ENCODE peak calls at places on chromosomes 16 and 17, in six cellular contexts. F is neuronal stem cell, V is IMR-90, C is mesendoderm, Z is trophoblast cell, O is H1. R is an unnamed sample.
A peak's percentile ranks its signal among the peaks of the same experiment; 100 is the strongest.

GRCh38 chr17:43356999-43357398 is 41.8 kb upstream of the ARL4D start:
- DNase-seq in O (no peak), F (no peak), Z (peak; percentile 82), C (no peak), V (peak; percentile 96), R (peak; percentile 72)

GRCh38 chr17:19876524-19877161 is 8.9 kb upstream of the ULK2 start:
- DNase-seq in O (no peak), F (no peak), V (no peak), Z (peak; percentile 16), C (no peak), R (no peak)

GRCh38 chr17:63688396-63689020 is 11.4 kb downstream of the LIMD2 start:
- DNase-seq in C (no peak), O (no peak), F (no peak), V (no peak), Z (no peak), R (no peak)

GRCh38 chr16:10964039-10964890 is 19.9 kb downstream of the CLEC16A start:
- DNase-seq in F (peak; percentile 79), C (peak; percentile 79), Z (peak; percentile 88), O (no peak), V (peak; percentile 86), R (peak; percentile 89)

GRCh38 chr17:69339937-69340336 is 13.0 kb upstream of the ABCA5 start:
- DNase-seq in O (no peak), V (no peak), C (no peak), Z (no peak), F (no peak), R (no peak)

GRCh38 chr17:12078791-12079190 is 58.1 kb downstream of the MAP2K4 start:
- DNase-seq in C (peak; percentile 18), V (peak; percentile 83), O (no peak), F (no peak), Z (peak; percentile 33), R (peak; percentile 75)

GRCh38 chr17:70033165-70033564 is 41.9 kb upstream of the KCNJ16 start:
- DNase-seq in V (no peak), O (no peak), C (no peak), Z (no peak), F (no peak), R (no peak)

GRCh38 chr16:68978303-68978954 is 127.0 kb upstream of the HAS3 start:
- DNase-seq in F (no peak), O (no peak), C (no peak), Z (peak; percentile 41), V (peak; percentile 28), R (peak; percentile 40)

GRCh38 chr16:57258226-57258909 is 13.3 kb downstream of the ARL2BP start:
- DNase-seq in O (no peak), Z (no peak), V (no peak), F (no peak), C (no peak), R (no peak)

GRCh38 chr16:82845076-82845475 is 218.3 kb downstream of the CDH13 start:
- DNase-seq in Z (no peak), C (no peak), V (no peak), F (no peak), O (no peak), R (no peak)

GRCh38 chr16:57196276-57196675 is 10.1 kb downstream of the RSPRY1 start:
- DNase-seq in F (no peak), C (no peak), V (no peak), Z (no peak), O (no peak), R (no peak)

GRCh38 chr16:24988593-24989338 is 26.4 kb downstream of the ARHGAP17 start:
- DNase-seq in O (no peak), Z (peak; percentile 91), V (peak; percentile 76), F (no peak), C (peak; percentile 34), R (peak; percentile 68)

GRCh38 chr17:80694085-80694991 is 149.7 kb downstream of the RPTOR start:
- DNase-seq in Z (no peak), F (no peak), C (no peak), O (no peak), V (no peak), R (no peak)

GRCh38 chr17:47299239-47299910 is 24.4 kb upstream of the EFCAB13 start:
- DNase-seq in Z (no peak), V (no peak), O (no peak), F (no peak), C (no peak), R (no peak)

GRCh38 chr17:2485543-2485942 is 26.1 kb downstream of the METTL16 start:
- DNase-seq in F (no peak), C (no peak), O (no peak), Z (peak; percentile 87), V (no peak), R (no peak)

GRCh38 chr16:73813523-73813922 is 483.1 kb upstream of the PSMD7 start:
- DNase-seq in O (no peak), V (no peak), Z (no peak), C (no peak), F (no peak), R (no peak)

GRCh38 chr17:7956208-7956965 is 24.4 kb downstream of the CNTROB start:
- DNase-seq in Z (no peak), C (peak; percentile 22), O (no peak), F (no peak), V (peak; percentile 12), R (peak; percentile 28)

GRCh38 chr17:37848690-37849616 is 75.3 kb upstream of the TBC1D3K start:
- DNase-seq in O (no peak), C (peak; percentile 77), F (no peak), V (peak; percentile 96), Z (peak; percentile 56), R (peak; percentile 99)

GRCh38 chr16:77896357-77896972 is 108.1 kb downstream of the VAT1L start:
- DNase-seq in O (no peak), Z (no peak), V (no peak), F (no peak), C (peak; percentile 36), R (peak; percentile 78)

GRCh38 chr17:6374761-6375312 is 60.1 kb downstream of the AIPL1 start:
- DNase-seq in C (peak; percentile 49), V (peak; percentile 61), Z (no peak), O (no peak), F (peak; percentile 52), R (peak; percentile 90)

GRCh38 chr17:72654746-72655145 is 437.7 kb downstream of the SLC39A11 start:
- DNase-seq in C (no peak), F (no peak), O (no peak), V (no peak), Z (no peak), R (no peak)

GRCh38 chr17:71505200-71505599 is 615.6 kb upstream of the SOX9 start:
- DNase-seq in C (peak; percentile 14), Z (peak; percentile 60), O (no peak), V (peak; percentile 85), F (no peak), R (no peak)

GRCh38 chr17:75411328-75412067 is 6.0 kb upstream of the GRB2 start:
- DNase-seq in F (no peak), C (no peak), Z (no peak), V (no peak), O (no peak), R (no peak)

GRCh38 chr17:22373911-22374310 is 681.6 kb downstream of the KCNJ18 start:
- DNase-seq in O (no peak), V (no peak), C (no peak), Z (no peak), F (no peak), R (no peak)

GRCh38 chr16:80460988-80461387 is 79.8 kb upstream of the DYNLRB2 start:
- DNase-seq in O (no peak), V (no peak), C (no peak), Z (no peak), F (no peak), R (no peak)

GRCh38 chr16:4455951-4456350 is 18.5 kb downstream of the NMRAL1 start:
- DNase-seq in C (no peak), Z (no peak), F (no peak), V (no peak), O (no peak), R (no peak)

GRCh38 chr16:68920349-68920748 is 77.0 kb downstream of the TANGO6 start:
- DNase-seq in O (no peak), F (no peak), C (no peak), V (no peak), Z (peak; percentile 80), R (no peak)

GRCh38 chr17:40139566-40140058 is 725 bp upstream of the CASC3 start:
- DNase-seq in V (no peak), O (no peak), F (no peak), C (no peak), Z (no peak), R (no peak)
- H2BK120ac ChIP-seq in V (peak overlapping the region; percentile 91), O (no peak overlapping the region), F (no peak overlapping the region), C (peak overlapping the region; percentile 8), Z (peak overlapping the region; percentile 29), R (peak overlapping the region; percentile 21)

GRCh38 chr16:27406729-27407128 is 4.8 kb downstream of the IL21R start:
- DNase-seq in C (no peak), F (no peak), V (no peak), Z (no peak), O (no peak), R (no peak)

GRCh38 chr16:27405546-27406451 is 3.8 kb downstream of the IL21R start:
- DNase-seq in F (no peak), V (peak; percentile 17), O (no peak), Z (no peak), C (no peak), R (no peak)

GRCh38 chr16:27408602-27409031 is 6.6 kb downstream of the IL21R start:
- DNase-seq in F (no peak), O (no peak), Z (no peak), V (no peak), C (no peak), R (no peak)

GRCh38 chr16:27408012-27408601 is 6.1 kb downstream of the IL21R start:
- DNase-seq in Z (no peak), O (no peak), V (peak; percentile 65), F (no peak), C (no peak), R (peak; percentile 32)

GRCh38 chr16:27407158-27407557 is 5.2 kb downstream of the IL21R start:
- DNase-seq in O (no peak), F (no peak), Z (no peak), V (no peak), C (no peak), R (no peak)
- H3K4me3 ChIP-seq in O (no peak overlapping the region), F (no peak overlapping the region), Z (no peak overlapping the region), V (no peak overlapping the region), C (no peak overlapping the region), R (no peak overlapping the region)

GRCh38 chr17:51259574-51260236 is at the start of gene MBTD1:
- DNase-seq in V (peak; percentile 97), O (peak; percentile 84), F (no peak), Z (peak; percentile 87), C (peak; percentile 99), R (peak; percentile 98)
- H2BK120ac ChIP-seq in V (peak within 1 kb of the TSS; percentile 99), O (no peak within 1 kb of the TSS), F (peak within 1 kb of the TSS; percentile 72), Z (peak within 1 kb of the TSS; percentile 87), C (no peak within 1 kb of the TSS), R (peak within 1 kb of the TSS; percentile 88)

GRCh38 chr16:83924686-83925085 is 25.8 kb downstream of the MLYCD start:
- DNase-seq in V (no peak), C (no peak), Z (no peak), O (no peak), F (no peak), R (no peak)

GRCh38 chr16:83928341-83929055 is 24.5 kb upstream of the OSGIN1 start:
- DNase-seq in F (no peak), Z (peak; percentile 43), V (peak; percentile 85), O (no peak), C (peak; percentile 28), R (peak; percentile 74)

GRCh38 chr16:83925095-83925905 is 26.4 kb downstream of the MLYCD start:
- DNase-seq in V (no peak), Z (no peak), C (no peak), O (no peak), F (no peak), R (no peak)

GRCh38 chr16:83926726-83927397 is 26.2 kb upstream of the OSGIN1 start:
- DNase-seq in V (peak; percentile 65), F (peak; percentile 69), C (peak; percentile 92), Z (peak; percentile 97), O (peak; percentile 84), R (peak; percentile 52)

GRCh38 chr16:83925957-83926725 is 26.9 kb upstream of the OSGIN1 start:
- DNase-seq in O (no peak), F (no peak), C (no peak), V (no peak), Z (no peak), R (no peak)
- H3K4me3 ChIP-seq in O (no peak overlapping the region), F (no peak overlapping the region), C (no peak overlapping the region), V (no peak overlapping the region), Z (no peak overlapping the region), R (no peak overlapping the region)